ENCODE peak calls at places on chromosomes 4 and X, in seven cellular contexts. M is cardiac muscle cell; X is heart right ventricle; Q is naive thymus-derived CD4-positive, alpha-beta T cell; E is ascending aorta; O is K562; U is psoas muscle. G is an unnamed sample. For H3K4me1 and H3K36me3, the result is how much of the 10 kb centered on the place peaks cover.

GRCh38 chrX:19566359-19567141 is 51.2 kb upstream of the MAP3K15 start:
- DNase-seq in M (no peak), X (no peak), Q (no peak), E (no peak), O (no peak), U (no peak), G (no peak)

GRCh38 chr4:42513748-42514490 is 116.6 kb downstream of the SHISA3 start:
- DNase-seq in M (no peak), X (no peak), Q (no peak), E (no peak), O (no peak), U (no peak), G (no peak)

GRCh38 chr4:86934772-86935498 is at the start of gene AFF1:
- DNase-seq in M (peak), X (peak), Q (peak), E (peak), O (peak), U (peak), G (no peak)

GRCh38 chrX:106927023-106927422 is 6.8 kb downstream of the CLDN2 start:
- DNase-seq in M (no peak), X (no peak), Q (no peak), E (no peak), O (no peak), U (no peak), G (no peak)

GRCh38 chrX:18964880-18965279 is 19.0 kb downstream of the PHKA2 start:
- DNase-seq in M (no peak), X (no peak), Q (no peak), E (no peak), O (no peak), U (no peak), G (no peak)

GRCh38 chrX:21996872-21997271 is 35.3 kb upstream of the PHEX start:
- DNase-seq in M (no peak), X (no peak), Q (no peak), E (no peak), O (no peak), U (no peak), G (no peak)

GRCh38 chrX:10017866-10018265 is 50.7 kb downstream of the CLDN34 start:
- DNase-seq in M (peak), X (no peak), Q (no peak), E (no peak), O (no peak), U (no peak), G (no peak)

GRCh38 chr4:6235901-6236625 is 33.6 kb upstream of the WFS1 start:
- DNase-seq in M (no peak), X (no peak), Q (no peak), E (peak), O (no peak), U (no peak), G (no peak)

GRCh38 chr4:143207555-143207954 is 22.8 kb downstream of the USP38 start:
- DNase-seq in M (no peak), X (no peak), Q (no peak), E (no peak), O (no peak), U (no peak), G (no peak)

GRCh38 chr4:17029964-17030363 is 131.5 kb upstream of the LDB2 start:
- DNase-seq in M (no peak), X (no peak), Q (no peak), E (no peak), O (no peak), U (no peak), G (no peak)

GRCh38 chr4:21181716-21182115 is 481.5 kb downstream of the PACRGL start:
- DNase-seq in M (no peak), X (no peak), Q (no peak), E (no peak), O (no peak), U (no peak), G (no peak)

GRCh38 chrX:119762718-119763117 is 4.3 kb downstream of the SOWAHD start:
- DNase-seq in M (no peak), X (no peak), Q (no peak), E (no peak), O (no peak), U (no peak), G (no peak)

GRCh38 chr4:157223446-157223845 is 2.9 kb downstream of the GRIA2 start:
- DNase-seq in M (no peak), X (no peak), Q (no peak), E (no peak), O (no peak), U (no peak), G (no peak)

GRCh38 chrX:69268637-69269036 is 103.4 kb upstream of the PJA1 start:
- DNase-seq in M (no peak), X (no peak), Q (no peak), E (no peak), O (no peak), U (no peak), G (no peak)

GRCh38 chr4:88059781-88060180 is 52.3 kb downstream of the PKD2 start:
- DNase-seq in M (no peak), X (no peak), Q (no peak), E (no peak), O (no peak), U (no peak), G (no peak)

GRCh38 chrX:97126020-97126419 is 242.3 kb downstream of the RPA4 start:
- DNase-seq in M (no peak), X (no peak), Q (no peak), E (no peak), O (no peak), U (no peak), G (no peak)

GRCh38 chr4:36823199-36823967 is 421.2 kb upstream of the NWD2 start:
- DNase-seq in M (no peak), X (no peak), Q (no peak), E (no peak), O (no peak), U (no peak), G (no peak)

GRCh38 chrX:30312858-30313257 is 3.7 kb upstream of the NR0B1 start:
- DNase-seq in M (no peak), X (no peak), Q (no peak), E (no peak), O (no peak), U (no peak), G (no peak)

GRCh38 chr4:99763635-99764101 is 53.0 kb upstream of the DAPP1 start:
- DNase-seq in M (no peak), X (no peak), Q (no peak), E (peak), O (no peak), U (no peak), G (no peak)

GRCh38 chr4:102157984-102158383 is 187.3 kb downstream of the SLC39A8 start:
- DNase-seq in M (no peak), X (no peak), Q (no peak), E (no peak), O (no peak), U (no peak), G (no peak)

GRCh38 chr4:181202249-181202648 is 1041.0 kb upstream of the TENM3 start:
- DNase-seq in M (no peak), X (no peak), Q (no peak), E (no peak), O (no peak), U (no peak), G (no peak)

GRCh38 chrX:136754641-136755040 is 26.1 kb downstream of the ARHGEF6 start:
- DNase-seq in M (no peak), X (peak), Q (peak), E (no peak), O (no peak), U (peak), G (no peak)

GRCh38 chrX:135388841-135389240 is 32.9 kb upstream of the SMIM10L2A start:
- DNase-seq in M (no peak), X (no peak), Q (no peak), E (no peak), O (no peak), U (no peak), G (no peak)

GRCh38 chr4:177879851-177880250 is 437.6 kb upstream of the AGA start:
- DNase-seq in M (no peak), X (no peak), Q (no peak), E (no peak), O (no peak), U (no peak), G (no peak)

GRCh38 chrX:71107762-71108360 is 1.3 kb upstream of the CXorf65 start:
- DNase-seq in M (peak), X (no peak), Q (peak), E (no peak), O (no peak), U (no peak), G (no peak)

GRCh38 chr4:26021417-26022345 is 107.7 kb downstream of the SMIM20 start:
- DNase-seq in M (no peak), X (no peak), Q (no peak), E (no peak), O (no peak), U (no peak), G (no peak)

GRCh38 chrX:39327255-39327654 is 526.0 kb downstream of the MID1IP1 start:
- DNase-seq in M (no peak), X (no peak), Q (peak), E (no peak), O (no peak), U (no peak), G (no peak)

GRCh38 chr4:24890561-24890960 is 22.3 kb downstream of the CCDC149 start:
- DNase-seq in M (no peak), X (no peak), Q (no peak), E (no peak), O (no peak), U (no peak), G (no peak)

GRCh38 chr4:24888475-24888874 is 24.4 kb downstream of the CCDC149 start:
- DNase-seq in M (no peak), X (no peak), Q (no peak), E (no peak), O (peak), U (no peak), G (no peak)

GRCh38 chr4:24887881-24888430 is 24.9 kb downstream of the CCDC149 start:
- DNase-seq in M (no peak), X (no peak), Q (no peak), E (no peak), O (no peak), U (no peak), G (no peak)

GRCh38 chr4:24889991-24890390 is 22.9 kb downstream of the CCDC149 start:
- DNase-seq in M (no peak), X (no peak), Q (no peak), E (no peak), O (no peak), U (no peak), G (no peak)

GRCh38 chr4:24888945-24889344 is 23.9 kb downstream of the CCDC149 start:
- DNase-seq in M (no peak), X (no peak), Q (no peak), E (no peak), O (no peak), U (no peak), G (no peak)
- H3K4me1 ChIP-seq in M (under half), X (under half), Q (under half), E (under half), O (under half), U (under half), G (under half)

DNA sequence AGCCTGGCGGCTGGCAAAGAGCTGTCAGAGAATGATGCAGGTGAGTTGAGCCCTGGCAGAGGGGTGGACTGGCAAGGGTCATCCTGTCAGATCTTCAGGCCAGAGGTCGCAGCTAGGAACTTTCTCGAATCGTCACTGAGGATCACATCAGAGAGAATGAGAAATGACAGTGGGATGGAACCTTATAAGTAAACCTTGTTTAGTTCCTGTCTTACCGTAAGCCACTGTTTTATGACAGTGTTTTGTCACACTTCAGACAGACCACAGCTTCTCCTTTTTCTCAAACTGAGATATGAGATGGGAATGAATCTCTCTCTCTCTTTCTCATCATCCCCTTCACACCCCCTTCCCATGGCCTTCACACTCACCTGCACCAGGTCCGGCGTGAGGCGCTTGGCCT is 9.3 kb downstream of the DIPK2B start:
- DNase-seq in M (no peak), X (no peak), Q (peak), E (no peak), O (no peak), U (no peak), G (no peak)
- H3K36me3 ChIP-seq in M (under half), X (under half), Q (under half), E (under half), O (under half), U (under half), G (under half)

GRCh38 chrX:26375346-26375745 is 159.4 kb downstream of the MAGEB5 start:
- DNase-seq in M (no peak), X (no peak), Q (no peak), E (no peak), O (no peak), U (no peak), G (no peak)
- H3K4me1 ChIP-seq in M (under half), X (under half), Q (under half), E (under half), O (under half), U (under half), G (under half)

GRCh38 chr4:159747983-159748382 is 645.1 kb downstream of the RAPGEF2 start:
- DNase-seq in M (no peak), X (no peak), Q (no peak), E (no peak), O (no peak), U (no peak), G (no peak)
- H3K36me3 ChIP-seq in M (under half), X (under half), Q (under half), E (under half), O (under half), U (under half), G (under half)